ENCODE peak calls at places on chromosome 15, in ten cellular contexts. One of them, this sample, is unnamed.

GRCh38 chr15:80996247-80996646 is 4.5 kb upstream of the TLNRD1 start:
- DNase-seq in H9: no peak
- DNase-seq in anterior cingulate cortex: no peak
- DNase-seq in activated gamma-delta T cell treated with Interleukin-2 at 50 U/mL for 16 hours: no peak
- DNase-seq in activated CD8-positive, alpha-beta T cell treated with anti-CD3 and anti-CD28 coated beads, Interleukin-2, amount 10 ng/mL, durations not matched to agents 7 days and 5 days: no peak
- DNase-seq in NCI-H1694: no peak
- DNase-seq in substantia nigra: no peak
- DNase-seq in right cardiac atrium: no peak
- DNase-seq in GM18507: no peak
- DNase-seq in activated CD4-positive, alpha-beta T cell treated with anti-CD3 and anti-CD28 coated beads, Interleukin-2, amount 50 U/mL, for 48 hours: no peak
- DNase-seq in this sample: no peak

GRCh38 chr15:75809986-75810750 is 33.1 kb upstream of the UBE2Q2 start:
- DNase-seq in substantia nigra: no peak
- DNase-seq in H9: peak; percentile 72
- DNase-seq in NCI-H1694: no peak
- DNase-seq in right cardiac atrium: no peak
- DNase-seq in GM18507: no peak
- DNase-seq in activated CD4-positive, alpha-beta T cell treated with anti-CD3 and anti-CD28 coated beads, Interleukin-2, amount 50 U/mL, for 48 hours: peak; percentile 16
- DNase-seq in activated CD8-positive, alpha-beta T cell treated with anti-CD3 and anti-CD28 coated beads, Interleukin-2, amount 10 ng/mL, durations not matched to agents 7 days and 5 days: peak; percentile 25
- DNase-seq in anterior cingulate cortex: no peak
- DNase-seq in activated gamma-delta T cell treated with Interleukin-2 at 50 U/mL for 16 hours: no peak
- DNase-seq in this sample: peak; percentile 28

GRCh38 chr15:98476559-98476958 is 171.8 kb upstream of the IGF1R start:
- DNase-seq in substantia nigra: no peak
- DNase-seq in activated gamma-delta T cell treated with Interleukin-2 at 50 U/mL for 16 hours: no peak
- DNase-seq in activated CD8-positive, alpha-beta T cell treated with anti-CD3 and anti-CD28 coated beads, Interleukin-2, amount 10 ng/mL, durations not matched to agents 7 days and 5 days: no peak
- DNase-seq in NCI-H1694: no peak
- DNase-seq in GM18507: no peak
- DNase-seq in right cardiac atrium: no peak
- DNase-seq in H9: no peak
- DNase-seq in activated CD4-positive, alpha-beta T cell treated with anti-CD3 and anti-CD28 coated beads, Interleukin-2, amount 50 U/mL, for 48 hours: no peak
- DNase-seq in anterior cingulate cortex: no peak
- DNase-seq in this sample: no peak

GRCh38 chr15:68574629-68575028 is 4.2 kb upstream of the CORO2B start:
- DNase-seq in activated CD4-positive, alpha-beta T cell treated with anti-CD3 and anti-CD28 coated beads, Interleukin-2, amount 50 U/mL, for 48 hours: no peak
- DNase-seq in activated gamma-delta T cell treated with Interleukin-2 at 50 U/mL for 16 hours: no peak
- DNase-seq in right cardiac atrium: no peak
- DNase-seq in activated CD8-positive, alpha-beta T cell treated with anti-CD3 and anti-CD28 coated beads, Interleukin-2, amount 10 ng/mL, durations not matched to agents 7 days and 5 days: no peak
- DNase-seq in H9: no peak
- DNase-seq in NCI-H1694: no peak
- DNase-seq in substantia nigra: no peak
- DNase-seq in GM18507: no peak
- DNase-seq in anterior cingulate cortex: no peak
- DNase-seq in this sample: no peak

GRCh38 chr15:78398076-78398825 is 39.8 kb upstream of the IREB2 start:
- DNase-seq in H9: no peak
- DNase-seq in right cardiac atrium: no peak
- DNase-seq in activated CD8-positive, alpha-beta T cell treated with anti-CD3 and anti-CD28 coated beads, Interleukin-2, amount 10 ng/mL, durations not matched to agents 7 days and 5 days: no peak
- DNase-seq in activated CD4-positive, alpha-beta T cell treated with anti-CD3 and anti-CD28 coated beads, Interleukin-2, amount 50 U/mL, for 48 hours: no peak
- DNase-seq in anterior cingulate cortex: no peak
- DNase-seq in substantia nigra: no peak
- DNase-seq in NCI-H1694: no peak
- DNase-seq in activated gamma-delta T cell treated with Interleukin-2 at 50 U/mL for 16 hours: no peak
- DNase-seq in GM18507: no peak
- DNase-seq in this sample: no peak

GRCh38 chr15:85831415-85832113 is 36.8 kb upstream of the KLHL25 start:
- DNase-seq in NCI-H1694: peak; percentile 65
- DNase-seq in activated CD8-positive, alpha-beta T cell treated with anti-CD3 and anti-CD28 coated beads, Interleukin-2, amount 10 ng/mL, durations not matched to agents 7 days and 5 days: peak; percentile 39
- DNase-seq in GM18507: no peak
- DNase-seq in substantia nigra: peak; percentile 14
- DNase-seq in anterior cingulate cortex: peak; percentile 36
- DNase-seq in activated gamma-delta T cell treated with Interleukin-2 at 50 U/mL for 16 hours: no peak
- DNase-seq in activated CD4-positive, alpha-beta T cell treated with anti-CD3 and anti-CD28 coated beads, Interleukin-2, amount 50 U/mL, for 48 hours: peak; percentile 61
- DNase-seq in right cardiac atrium: peak; percentile 83
- DNase-seq in H9: peak; percentile 67
- DNase-seq in this sample: no peak

GRCh38 chr15:42059661-42060476 is 34.5 kb downstream of the PLA2G4D start:
- DNase-seq in activated CD4-positive, alpha-beta T cell treated with anti-CD3 and anti-CD28 coated beads, Interleukin-2, amount 50 U/mL, for 48 hours: peak; percentile 83
- DNase-seq in right cardiac atrium: peak; percentile 73
- DNase-seq in activated CD8-positive, alpha-beta T cell treated with anti-CD3 and anti-CD28 coated beads, Interleukin-2, amount 10 ng/mL, durations not matched to agents 7 days and 5 days: peak; percentile 79
- DNase-seq in activated gamma-delta T cell treated with Interleukin-2 at 50 U/mL for 16 hours: peak; percentile 70
- DNase-seq in NCI-H1694: peak; percentile 38
- DNase-seq in substantia nigra: no peak
- DNase-seq in H9: peak; percentile 68
- DNase-seq in GM18507: peak; percentile 46
- DNase-seq in anterior cingulate cortex: peak; percentile 7
- DNase-seq in this sample: no peak

GRCh38 chr15:59296181-59296617 is 76.5 kb downstream of the MYO1E start:
- DNase-seq in GM18507: no peak
- DNase-seq in substantia nigra: no peak
- DNase-seq in H9: peak; percentile 5
- DNase-seq in activated CD8-positive, alpha-beta T cell treated with anti-CD3 and anti-CD28 coated beads, Interleukin-2, amount 10 ng/mL, durations not matched to agents 7 days and 5 days: no peak
- DNase-seq in anterior cingulate cortex: no peak
- DNase-seq in activated CD4-positive, alpha-beta T cell treated with anti-CD3 and anti-CD28 coated beads, Interleukin-2, amount 50 U/mL, for 48 hours: no peak
- DNase-seq in right cardiac atrium: no peak
- DNase-seq in NCI-H1694: no peak
- DNase-seq in activated gamma-delta T cell treated with Interleukin-2 at 50 U/mL for 16 hours: no peak
- DNase-seq in this sample: no peak

GRCh38 chr15:61441901-61442300 is 212.8 kb upstream of the RORA start:
- DNase-seq in anterior cingulate cortex: no peak
- DNase-seq in activated CD4-positive, alpha-beta T cell treated with anti-CD3 and anti-CD28 coated beads, Interleukin-2, amount 50 U/mL, for 48 hours: no peak
- DNase-seq in activated gamma-delta T cell treated with Interleukin-2 at 50 U/mL for 16 hours: no peak
- DNase-seq in substantia nigra: no peak
- DNase-seq in H9: no peak
- DNase-seq in GM18507: no peak
- DNase-seq in NCI-H1694: no peak
- DNase-seq in right cardiac atrium: no peak
- DNase-seq in activated CD8-positive, alpha-beta T cell treated with anti-CD3 and anti-CD28 coated beads, Interleukin-2, amount 10 ng/mL, durations not matched to agents 7 days and 5 days: no peak
- DNase-seq in this sample: no peak

GRCh38 chr15:88701561-88702095 is 62.8 kb downstream of the ISG20 start:
- DNase-seq in activated CD8-positive, alpha-beta T cell treated with anti-CD3 and anti-CD28 coated beads, Interleukin-2, amount 10 ng/mL, durations not matched to agents 7 days and 5 days: peak; percentile 29
- DNase-seq in substantia nigra: no peak
- DNase-seq in right cardiac atrium: no peak
- DNase-seq in H9: peak; percentile 61
- DNase-seq in NCI-H1694: peak; percentile 5
- DNase-seq in GM18507: peak; percentile 26
- DNase-seq in activated gamma-delta T cell treated with Interleukin-2 at 50 U/mL for 16 hours: peak; percentile 12
- DNase-seq in activated CD4-positive, alpha-beta T cell treated with anti-CD3 and anti-CD28 coated beads, Interleukin-2, amount 50 U/mL, for 48 hours: peak; percentile 26
- DNase-seq in anterior cingulate cortex: no peak
- DNase-seq in this sample: no peak

GRCh38 chr15:77804210-77804609 is 171.5 kb upstream of the LINGO1 start:
- DNase-seq in activated CD4-positive, alpha-beta T cell treated with anti-CD3 and anti-CD28 coated beads, Interleukin-2, amount 50 U/mL, for 48 hours: no peak
- DNase-seq in right cardiac atrium: no peak
- DNase-seq in GM18507: no peak
- DNase-seq in NCI-H1694: no peak
- DNase-seq in substantia nigra: no peak
- DNase-seq in H9: no peak
- DNase-seq in activated gamma-delta T cell treated with Interleukin-2 at 50 U/mL for 16 hours: no peak
- DNase-seq in anterior cingulate cortex: no peak
- DNase-seq in activated CD8-positive, alpha-beta T cell treated with anti-CD3 and anti-CD28 coated beads, Interleukin-2, amount 10 ng/mL, durations not matched to agents 7 days and 5 days: no peak
- DNase-seq in this sample: no peak

GRCh38 chr15:98505611-98506031 is 142.7 kb upstream of the IGF1R start:
- DNase-seq in GM18507: no peak
- DNase-seq in right cardiac atrium: peak; percentile 77
- DNase-seq in NCI-H1694: no peak
- DNase-seq in H9: no peak
- DNase-seq in anterior cingulate cortex: no peak
- DNase-seq in activated CD4-positive, alpha-beta T cell treated with anti-CD3 and anti-CD28 coated beads, Interleukin-2, amount 50 U/mL, for 48 hours: no peak
- DNase-seq in activated CD8-positive, alpha-beta T cell treated with anti-CD3 and anti-CD28 coated beads, Interleukin-2, amount 10 ng/mL, durations not matched to agents 7 days and 5 days: no peak
- DNase-seq in activated gamma-delta T cell treated with Interleukin-2 at 50 U/mL for 16 hours: no peak
- DNase-seq in substantia nigra: no peak
- DNase-seq in this sample: no peak

GRCh38 chr15:57345584-57345983 is 30.7 kb upstream of the CGNL1 start:
- DNase-seq in H9: peak; percentile 79
- DNase-seq in NCI-H1694: no peak
- DNase-seq in activated CD8-positive, alpha-beta T cell treated with anti-CD3 and anti-CD28 coated beads, Interleukin-2, amount 10 ng/mL, durations not matched to agents 7 days and 5 days: no peak
- DNase-seq in anterior cingulate cortex: no peak
- DNase-seq in GM18507: no peak
- DNase-seq in activated gamma-delta T cell treated with Interleukin-2 at 50 U/mL for 16 hours: no peak
- DNase-seq in right cardiac atrium: no peak
- DNase-seq in activated CD4-positive, alpha-beta T cell treated with anti-CD3 and anti-CD28 coated beads, Interleukin-2, amount 50 U/mL, for 48 hours: no peak
- DNase-seq in substantia nigra: no peak
- DNase-seq in this sample: no peak

GRCh38 chr15:64911317-64912186 is at the start of gene ANKDD1A:
- DNase-seq in NCI-H1694: peak; percentile 18
- DNase-seq in anterior cingulate cortex: peak; percentile 49
- DNase-seq in activated gamma-delta T cell treated with Interleukin-2 at 50 U/mL for 16 hours: no peak
- DNase-seq in right cardiac atrium: peak; percentile 91
- DNase-seq in GM18507: no peak
- DNase-seq in H9: peak; percentile 88
- DNase-seq in activated CD4-positive, alpha-beta T cell treated with anti-CD3 and anti-CD28 coated beads, Interleukin-2, amount 50 U/mL, for 48 hours: peak; percentile 68
- DNase-seq in activated CD8-positive, alpha-beta T cell treated with anti-CD3 and anti-CD28 coated beads, Interleukin-2, amount 10 ng/mL, durations not matched to agents 7 days and 5 days: peak; percentile 70
- DNase-seq in substantia nigra: no peak
- DNase-seq in this sample: peak; percentile 84

GRCh38 chr15:70633394-70633793 is 130.0 kb downstream of the UACA start:
- DNase-seq in activated gamma-delta T cell treated with Interleukin-2 at 50 U/mL for 16 hours: no peak
- DNase-seq in H9: peak; percentile 43
- DNase-seq in substantia nigra: no peak
- DNase-seq in anterior cingulate cortex: no peak
- DNase-seq in NCI-H1694: no peak
- DNase-seq in GM18507: no peak
- DNase-seq in activated CD8-positive, alpha-beta T cell treated with anti-CD3 and anti-CD28 coated beads, Interleukin-2, amount 10 ng/mL, durations not matched to agents 7 days and 5 days: no peak
- DNase-seq in activated CD4-positive, alpha-beta T cell treated with anti-CD3 and anti-CD28 coated beads, Interleukin-2, amount 50 U/mL, for 48 hours: no peak
- DNase-seq in right cardiac atrium: peak; percentile 82
- DNase-seq in this sample: no peak

GRCh38 chr15:72281713-72282112 is 9.4 kb upstream of the PARP6 start:
- DNase-seq in activated CD4-positive, alpha-beta T cell treated with anti-CD3 and anti-CD28 coated beads, Interleukin-2, amount 50 U/mL, for 48 hours: no peak
- DNase-seq in H9: no peak
- DNase-seq in activated gamma-delta T cell treated with Interleukin-2 at 50 U/mL for 16 hours: no peak
- DNase-seq in anterior cingulate cortex: no peak
- DNase-seq in substantia nigra: no peak
- DNase-seq in activated CD8-positive, alpha-beta T cell treated with anti-CD3 and anti-CD28 coated beads, Interleukin-2, amount 10 ng/mL, durations not matched to agents 7 days and 5 days: no peak
- DNase-seq in NCI-H1694: no peak
- DNase-seq in GM18507: peak; percentile 17
- DNase-seq in right cardiac atrium: no peak
- DNase-seq in this sample: no peak

GRCh38 chr15:31337352-31338031 is 10.9 kb downstream of the KLF13 start:
- DNase-seq in activated gamma-delta T cell treated with Interleukin-2 at 50 U/mL for 16 hours: no peak
- DNase-seq in right cardiac atrium: no peak
- DNase-seq in GM18507: no peak
- DNase-seq in anterior cingulate cortex: no peak
- DNase-seq in NCI-H1694: no peak
- DNase-seq in activated CD4-positive, alpha-beta T cell treated with anti-CD3 and anti-CD28 coated beads, Interleukin-2, amount 50 U/mL, for 48 hours: no peak
- DNase-seq in substantia nigra: no peak
- DNase-seq in activated CD8-positive, alpha-beta T cell treated with anti-CD3 and anti-CD28 coated beads, Interleukin-2, amount 10 ng/mL, durations not matched to agents 7 days and 5 days: no peak
- DNase-seq in H9: no peak
- DNase-seq in this sample: no peak

GRCh38 chr15:32683906-32684584 is 33.8 kb upstream of the GREM1 start:
- DNase-seq in activated CD8-positive, alpha-beta T cell treated with anti-CD3 and anti-CD28 coated beads, Interleukin-2, amount 10 ng/mL, durations not matched to agents 7 days and 5 days: no peak
- DNase-seq in substantia nigra: no peak
- DNase-seq in activated CD4-positive, alpha-beta T cell treated with anti-CD3 and anti-CD28 coated beads, Interleukin-2, amount 50 U/mL, for 48 hours: no peak
- DNase-seq in H9: no peak
- DNase-seq in anterior cingulate cortex: no peak
- DNase-seq in GM18507: no peak
- DNase-seq in activated gamma-delta T cell treated with Interleukin-2 at 50 U/mL for 16 hours: no peak
- DNase-seq in right cardiac atrium: no peak
- DNase-seq in NCI-H1694: no peak
- DNase-seq in this sample: no peak

GRCh38 chr15:70378126-70379031 is 280.7 kb upstream of the TLE3 start:
- DNase-seq in anterior cingulate cortex: no peak
- DNase-seq in H9: peak; percentile 40
- DNase-seq in activated gamma-delta T cell treated with Interleukin-2 at 50 U/mL for 16 hours: no peak
- DNase-seq in substantia nigra: no peak
- DNase-seq in NCI-H1694: no peak
- DNase-seq in activated CD8-positive, alpha-beta T cell treated with anti-CD3 and anti-CD28 coated beads, Interleukin-2, amount 10 ng/mL, durations not matched to agents 7 days and 5 days: peak; percentile 13
- DNase-seq in GM18507: no peak
- DNase-seq in right cardiac atrium: no peak
- DNase-seq in activated CD4-positive, alpha-beta T cell treated with anti-CD3 and anti-CD28 coated beads, Interleukin-2, amount 50 U/mL, for 48 hours: no peak
- DNase-seq in this sample: no peak

GRCh38 chr15:95205101-95205500 is 973.7 kb downstream of the MCTP2 start:
- DNase-seq in activated CD8-positive, alpha-beta T cell treated with anti-CD3 and anti-CD28 coated beads, Interleukin-2, amount 10 ng/mL, durations not matched to agents 7 days and 5 days: no peak
- DNase-seq in activated gamma-delta T cell treated with Interleukin-2 at 50 U/mL for 16 hours: no peak
- DNase-seq in anterior cingulate cortex: no peak
- DNase-seq in NCI-H1694: no peak
- DNase-seq in activated CD4-positive, alpha-beta T cell treated with anti-CD3 and anti-CD28 coated beads, Interleukin-2, amount 50 U/mL, for 48 hours: no peak
- DNase-seq in right cardiac atrium: no peak
- DNase-seq in H9: no peak
- DNase-seq in substantia nigra: no peak
- DNase-seq in GM18507: no peak
- DNase-seq in this sample: no peak

GRCh38 chr15:40440300-40441011 is at the start of gene BAHD1:
- DNase-seq in right cardiac atrium: peak; percentile 99
- DNase-seq in NCI-H1694: peak; percentile 54
- DNase-seq in activated gamma-delta T cell treated with Interleukin-2 at 50 U/mL for 16 hours: peak; percentile 94
- DNase-seq in substantia nigra: peak; percentile 93
- DNase-seq in activated CD4-positive, alpha-beta T cell treated with anti-CD3 and anti-CD28 coated beads, Interleukin-2, amount 50 U/mL, for 48 hours: peak; percentile 97
- DNase-seq in activated CD8-positive, alpha-beta T cell treated with anti-CD3 and anti-CD28 coated beads, Interleukin-2, amount 10 ng/mL, durations not matched to agents 7 days and 5 days: peak; percentile 97
- DNase-seq in anterior cingulate cortex: peak; percentile 95
- DNase-seq in H9: peak; percentile 97
- DNase-seq in GM18507: peak; percentile 100
- DNase-seq in this sample: peak; percentile 99

GRCh38 chr15:67135494-67135893 is 70.1 kb downstream of the SMAD3 start:
- DNase-seq in anterior cingulate cortex: no peak
- DNase-seq in H9: no peak
- DNase-seq in GM18507: no peak
- DNase-seq in activated CD8-positive, alpha-beta T cell treated with anti-CD3 and anti-CD28 coated beads, Interleukin-2, amount 10 ng/mL, durations not matched to agents 7 days and 5 days: no peak
- DNase-seq in substantia nigra: no peak
- DNase-seq in NCI-H1694: no peak
- DNase-seq in activated CD4-positive, alpha-beta T cell treated with anti-CD3 and anti-CD28 coated beads, Interleukin-2, amount 50 U/mL, for 48 hours: no peak
- DNase-seq in activated gamma-delta T cell treated with Interleukin-2 at 50 U/mL for 16 hours: no peak
- DNase-seq in right cardiac atrium: no peak
- DNase-seq in this sample: no peak

This sample was measured in 8988T.